ENCODE peak calls at places on chromosomes 13 and 19, in nine cellular contexts. One of them, this sample, is unnamed.
A peak's percentile ranks its signal among the peaks of the same experiment; 100 is the strongest.

GRCh38 chr13:97223711-97224461 is 1.8 kb downstream of the MBNL2 start:
- DNase-seq in C1 segment of cervical spinal cord: peak; percentile 55
- DNase-seq in activated CD8-positive, alpha-beta memory T cell treated with anti-CD3 and anti-CD28 coated beads for 1 hour: no peak
- DNase-seq in stimulated activated CD4-positive, alpha-beta T cell treated with anti-CD3 and anti-CD28 coated beads, Interleukin-1b, Interleukin-23, amount 100 ng/mL, for 48 hours: no peak
- DNase-seq in pons: peak; percentile 96
- DNase-seq in left ventricle myocardium inferior: peak; percentile 29
- DNase-seq in stimulated activated CD8-positive, alpha-beta memory T cell treated with anti-CD3 and anti-CD28 coated beads, Interleukin-7, amount 100 ng/mL, for 4 hours: no peak
- DNase-seq in naive thymus-derived CD8-positive, alpha-beta T cell: peak; percentile 21
- DNase-seq in NCI-H1048: no peak
- DNase-seq in this sample: peak; percentile 24

GRCh38 chr13:37194428-37194861 is 89.0 kb upstream of the CSNK1A1L start:
- DNase-seq in activated CD8-positive, alpha-beta memory T cell treated with anti-CD3 and anti-CD28 coated beads for 1 hour: no peak
- DNase-seq in stimulated activated CD8-positive, alpha-beta memory T cell treated with anti-CD3 and anti-CD28 coated beads, Interleukin-7, amount 100 ng/mL, for 4 hours: no peak
- DNase-seq in pons: no peak
- DNase-seq in stimulated activated CD4-positive, alpha-beta T cell treated with anti-CD3 and anti-CD28 coated beads, Interleukin-1b, Interleukin-23, amount 100 ng/mL, for 48 hours: no peak
- DNase-seq in NCI-H1048: no peak
- DNase-seq in C1 segment of cervical spinal cord: no peak
- DNase-seq in left ventricle myocardium inferior: no peak
- DNase-seq in naive thymus-derived CD8-positive, alpha-beta T cell: no peak
- DNase-seq in this sample: no peak

GRCh38 chr19:42121666-42122069 is 10.6 kb downstream of the POU2F2 start:
- DNase-seq in naive thymus-derived CD8-positive, alpha-beta T cell: peak; percentile 56
- DNase-seq in pons: peak; percentile 46
- DNase-seq in activated CD8-positive, alpha-beta memory T cell treated with anti-CD3 and anti-CD28 coated beads for 1 hour: peak; percentile 55
- DNase-seq in C1 segment of cervical spinal cord: peak; percentile 11
- DNase-seq in NCI-H1048: no peak
- DNase-seq in left ventricle myocardium inferior: peak; percentile 53
- DNase-seq in stimulated activated CD8-positive, alpha-beta memory T cell treated with anti-CD3 and anti-CD28 coated beads, Interleukin-7, amount 100 ng/mL, for 4 hours: peak; percentile 83
- DNase-seq in stimulated activated CD4-positive, alpha-beta T cell treated with anti-CD3 and anti-CD28 coated beads, Interleukin-1b, Interleukin-23, amount 100 ng/mL, for 48 hours: peak; percentile 88
- DNase-seq in this sample: peak; percentile 76

GRCh38 chr19:55390461-55390880 is 4.7 kb downstream of the RPL28 start:
- DNase-seq in C1 segment of cervical spinal cord: no peak
- DNase-seq in stimulated activated CD4-positive, alpha-beta T cell treated with anti-CD3 and anti-CD28 coated beads, Interleukin-1b, Interleukin-23, amount 100 ng/mL, for 48 hours: no peak
- DNase-seq in stimulated activated CD8-positive, alpha-beta memory T cell treated with anti-CD3 and anti-CD28 coated beads, Interleukin-7, amount 100 ng/mL, for 4 hours: no peak
- DNase-seq in NCI-H1048: no peak
- DNase-seq in pons: no peak
- DNase-seq in activated CD8-positive, alpha-beta memory T cell treated with anti-CD3 and anti-CD28 coated beads for 1 hour: no peak
- DNase-seq in naive thymus-derived CD8-positive, alpha-beta T cell: no peak
- DNase-seq in left ventricle myocardium inferior: no peak
- DNase-seq in this sample: peak; percentile 65

GRCh38 chr13:84121456-84121855 is 239.2 kb upstream of the SLITRK1 start:
- DNase-seq in stimulated activated CD4-positive, alpha-beta T cell treated with anti-CD3 and anti-CD28 coated beads, Interleukin-1b, Interleukin-23, amount 100 ng/mL, for 48 hours: no peak
- DNase-seq in pons: no peak
- DNase-seq in NCI-H1048: no peak
- DNase-seq in stimulated activated CD8-positive, alpha-beta memory T cell treated with anti-CD3 and anti-CD28 coated beads, Interleukin-7, amount 100 ng/mL, for 4 hours: no peak
- DNase-seq in activated CD8-positive, alpha-beta memory T cell treated with anti-CD3 and anti-CD28 coated beads for 1 hour: no peak
- DNase-seq in C1 segment of cervical spinal cord: no peak
- DNase-seq in naive thymus-derived CD8-positive, alpha-beta T cell: no peak
- DNase-seq in left ventricle myocardium inferior: no peak
- DNase-seq in this sample: peak; percentile 2

GRCh38 chr13:66446413-66446812 is 783.7 kb downstream of the PCDH9 start:
- DNase-seq in activated CD8-positive, alpha-beta memory T cell treated with anti-CD3 and anti-CD28 coated beads for 1 hour: no peak
- DNase-seq in pons: no peak
- DNase-seq in NCI-H1048: no peak
- DNase-seq in stimulated activated CD8-positive, alpha-beta memory T cell treated with anti-CD3 and anti-CD28 coated beads, Interleukin-7, amount 100 ng/mL, for 4 hours: no peak
- DNase-seq in left ventricle myocardium inferior: no peak
- DNase-seq in C1 segment of cervical spinal cord: no peak
- DNase-seq in stimulated activated CD4-positive, alpha-beta T cell treated with anti-CD3 and anti-CD28 coated beads, Interleukin-1b, Interleukin-23, amount 100 ng/mL, for 48 hours: no peak
- DNase-seq in naive thymus-derived CD8-positive, alpha-beta T cell: no peak
- DNase-seq in this sample: no peak

GRCh38 chr19:55690769-55691545 is 15.9 kb downstream of the EPN1 start:
- DNase-seq in NCI-H1048: no peak
- DNase-seq in stimulated activated CD4-positive, alpha-beta T cell treated with anti-CD3 and anti-CD28 coated beads, Interleukin-1b, Interleukin-23, amount 100 ng/mL, for 48 hours: no peak
- DNase-seq in pons: no peak
- DNase-seq in left ventricle myocardium inferior: no peak
- DNase-seq in C1 segment of cervical spinal cord: no peak
- DNase-seq in activated CD8-positive, alpha-beta memory T cell treated with anti-CD3 and anti-CD28 coated beads for 1 hour: no peak
- DNase-seq in naive thymus-derived CD8-positive, alpha-beta T cell: no peak
- DNase-seq in stimulated activated CD8-positive, alpha-beta memory T cell treated with anti-CD3 and anti-CD28 coated beads, Interleukin-7, amount 100 ng/mL, for 4 hours: no peak
- DNase-seq in this sample: peak; percentile 56

GRCh38 chr19:57302020-57302465 is 18.2 kb upstream of the ZNF543 start:
- DNase-seq in left ventricle myocardium inferior: no peak
- DNase-seq in stimulated activated CD8-positive, alpha-beta memory T cell treated with anti-CD3 and anti-CD28 coated beads, Interleukin-7, amount 100 ng/mL, for 4 hours: no peak
- DNase-seq in activated CD8-positive, alpha-beta memory T cell treated with anti-CD3 and anti-CD28 coated beads for 1 hour: no peak
- DNase-seq in pons: no peak
- DNase-seq in NCI-H1048: no peak
- DNase-seq in naive thymus-derived CD8-positive, alpha-beta T cell: no peak
- DNase-seq in stimulated activated CD4-positive, alpha-beta T cell treated with anti-CD3 and anti-CD28 coated beads, Interleukin-1b, Interleukin-23, amount 100 ng/mL, for 48 hours: no peak
- DNase-seq in C1 segment of cervical spinal cord: no peak
- DNase-seq in this sample: no peak

GRCh38 chr13:34863360-34864135 is 78.5 kb upstream of the NBEA start:
- DNase-seq in stimulated activated CD4-positive, alpha-beta T cell treated with anti-CD3 and anti-CD28 coated beads, Interleukin-1b, Interleukin-23, amount 100 ng/mL, for 48 hours: no peak
- DNase-seq in left ventricle myocardium inferior: no peak
- DNase-seq in naive thymus-derived CD8-positive, alpha-beta T cell: no peak
- DNase-seq in NCI-H1048: no peak
- DNase-seq in pons: no peak
- DNase-seq in C1 segment of cervical spinal cord: no peak
- DNase-seq in stimulated activated CD8-positive, alpha-beta memory T cell treated with anti-CD3 and anti-CD28 coated beads, Interleukin-7, amount 100 ng/mL, for 4 hours: no peak
- DNase-seq in activated CD8-positive, alpha-beta memory T cell treated with anti-CD3 and anti-CD28 coated beads for 1 hour: no peak
- DNase-seq in this sample: no peak

GRCh38 chr19:7417671-7418324 is 69.1 kb downstream of the ARHGEF18 start:
- DNase-seq in activated CD8-positive, alpha-beta memory T cell treated with anti-CD3 and anti-CD28 coated beads for 1 hour: no peak
- DNase-seq in stimulated activated CD8-positive, alpha-beta memory T cell treated with anti-CD3 and anti-CD28 coated beads, Interleukin-7, amount 100 ng/mL, for 4 hours: no peak
- DNase-seq in C1 segment of cervical spinal cord: no peak
- DNase-seq in pons: no peak
- DNase-seq in left ventricle myocardium inferior: no peak
- DNase-seq in naive thymus-derived CD8-positive, alpha-beta T cell: no peak
- DNase-seq in stimulated activated CD4-positive, alpha-beta T cell treated with anti-CD3 and anti-CD28 coated beads, Interleukin-1b, Interleukin-23, amount 100 ng/mL, for 48 hours: no peak
- DNase-seq in NCI-H1048: no peak
- DNase-seq in this sample: no peak

GRCh38 chr19:41945135-41945766 is 13.9 kb downstream of the RABAC1 start:
- DNase-seq in activated CD8-positive, alpha-beta memory T cell treated with anti-CD3 and anti-CD28 coated beads for 1 hour: peak; percentile 88
- DNase-seq in stimulated activated CD4-positive, alpha-beta T cell treated with anti-CD3 and anti-CD28 coated beads, Interleukin-1b, Interleukin-23, amount 100 ng/mL, for 48 hours: peak; percentile 94
- DNase-seq in naive thymus-derived CD8-positive, alpha-beta T cell: peak; percentile 92
- DNase-seq in left ventricle myocardium inferior: no peak
- DNase-seq in pons: no peak
- DNase-seq in C1 segment of cervical spinal cord: no peak
- DNase-seq in stimulated activated CD8-positive, alpha-beta memory T cell treated with anti-CD3 and anti-CD28 coated beads, Interleukin-7, amount 100 ng/mL, for 4 hours: peak; percentile 91
- DNase-seq in NCI-H1048: no peak
- DNase-seq in this sample: no peak

GRCh38 chr19:16778796-16779411 is 50.3 kb upstream of the SIN3B start:
- DNase-seq in stimulated activated CD4-positive, alpha-beta T cell treated with anti-CD3 and anti-CD28 coated beads, Interleukin-1b, Interleukin-23, amount 100 ng/mL, for 48 hours: peak; percentile 58
- DNase-seq in activated CD8-positive, alpha-beta memory T cell treated with anti-CD3 and anti-CD28 coated beads for 1 hour: no peak
- DNase-seq in C1 segment of cervical spinal cord: no peak
- DNase-seq in naive thymus-derived CD8-positive, alpha-beta T cell: peak; percentile 48
- DNase-seq in stimulated activated CD8-positive, alpha-beta memory T cell treated with anti-CD3 and anti-CD28 coated beads, Interleukin-7, amount 100 ng/mL, for 4 hours: peak; percentile 8
- DNase-seq in left ventricle myocardium inferior: peak; percentile 30
- DNase-seq in NCI-H1048: no peak
- DNase-seq in pons: peak; percentile 2
- DNase-seq in this sample: peak; percentile 83

GRCh38 chr13:26590951-26591350 is 33.5 kb downstream of the WASF3 start:
- DNase-seq in left ventricle myocardium inferior: no peak
- DNase-seq in C1 segment of cervical spinal cord: no peak
- DNase-seq in stimulated activated CD8-positive, alpha-beta memory T cell treated with anti-CD3 and anti-CD28 coated beads, Interleukin-7, amount 100 ng/mL, for 4 hours: no peak
- DNase-seq in naive thymus-derived CD8-positive, alpha-beta T cell: no peak
- DNase-seq in activated CD8-positive, alpha-beta memory T cell treated with anti-CD3 and anti-CD28 coated beads for 1 hour: no peak
- DNase-seq in stimulated activated CD4-positive, alpha-beta T cell treated with anti-CD3 and anti-CD28 coated beads, Interleukin-1b, Interleukin-23, amount 100 ng/mL, for 48 hours: no peak
- DNase-seq in NCI-H1048: no peak
- DNase-seq in pons: no peak
- DNase-seq in this sample: no peak

GRCh38 chr19:5808120-5808816 is 3.4 kb downstream of the NRTN start:
- DNase-seq in left ventricle myocardium inferior: no peak
- DNase-seq in C1 segment of cervical spinal cord: no peak
- DNase-seq in pons: no peak
- DNase-seq in activated CD8-positive, alpha-beta memory T cell treated with anti-CD3 and anti-CD28 coated beads for 1 hour: no peak
- DNase-seq in stimulated activated CD8-positive, alpha-beta memory T cell treated with anti-CD3 and anti-CD28 coated beads, Interleukin-7, amount 100 ng/mL, for 4 hours: no peak
- DNase-seq in stimulated activated CD4-positive, alpha-beta T cell treated with anti-CD3 and anti-CD28 coated beads, Interleukin-1b, Interleukin-23, amount 100 ng/mL, for 48 hours: no peak
- DNase-seq in NCI-H1048: no peak
- DNase-seq in naive thymus-derived CD8-positive, alpha-beta T cell: no peak
- DNase-seq in this sample: no peak

GRCh38 chr19:33752018-33752790 is 44.5 kb upstream of the KCTD15 start:
- DNase-seq in left ventricle myocardium inferior: no peak
- DNase-seq in naive thymus-derived CD8-positive, alpha-beta T cell: no peak
- DNase-seq in activated CD8-positive, alpha-beta memory T cell treated with anti-CD3 and anti-CD28 coated beads for 1 hour: no peak
- DNase-seq in stimulated activated CD4-positive, alpha-beta T cell treated with anti-CD3 and anti-CD28 coated beads, Interleukin-1b, Interleukin-23, amount 100 ng/mL, for 48 hours: no peak
- DNase-seq in stimulated activated CD8-positive, alpha-beta memory T cell treated with anti-CD3 and anti-CD28 coated beads, Interleukin-7, amount 100 ng/mL, for 4 hours: no peak
- DNase-seq in pons: no peak
- DNase-seq in NCI-H1048: no peak
- DNase-seq in C1 segment of cervical spinal cord: no peak
- DNase-seq in this sample: no peak

This sample was measured in H7.